ENCODE peak calls at places on chromosomes 1 and 21, in five cellular contexts. O, A, B, Y and X are unnamed samples.

GRCh38 chr1:203308205-203309114 is 3.1 kb downstream of the BTG2 start:
- DNase-seq in O (no peak), A (peak), B (no peak), Y (no peak), X (no peak)

GRCh38 chr1:247467008-247467572 is 9.2 kb upstream of the OR2B11 start:
- DNase-seq in O (no peak), A (no peak), B (no peak), Y (no peak), X (no peak)

GRCh38 chr1:204285438-204286322 is 71.9 kb upstream of the GOLT1A start:
- DNase-seq in O (no peak), A (peak), B (no peak), Y (no peak), X (no peak)

GRCh38 chr1:20717452-20718342 is at the start of gene KIF17:
- DNase-seq in O (peak), A (peak), B (peak), Y (peak), X (peak)

GRCh38 chr1:45375104-45376090 is 35.2 kb upstream of the MUTYH start:
- DNase-seq in O (no peak), A (no peak), B (peak), Y (peak), X (no peak)

GRCh38 chr1:180311011-180311730 is 81.1 kb downstream of the LHX4 start:
- DNase-seq in O (no peak), A (no peak), B (no peak), Y (no peak), X (no peak)

GRCh38 chr1:93615201-93616150 is 66.2 kb downstream of the BCAR3 start:
- DNase-seq in O (no peak), A (peak), B (no peak), Y (peak), X (peak)

GRCh38 chr1:212437179-212437798 is 4.6 kb downstream of the NENF start:
- DNase-seq in O (no peak), A (no peak), B (no peak), Y (no peak), X (no peak)

DNA sequence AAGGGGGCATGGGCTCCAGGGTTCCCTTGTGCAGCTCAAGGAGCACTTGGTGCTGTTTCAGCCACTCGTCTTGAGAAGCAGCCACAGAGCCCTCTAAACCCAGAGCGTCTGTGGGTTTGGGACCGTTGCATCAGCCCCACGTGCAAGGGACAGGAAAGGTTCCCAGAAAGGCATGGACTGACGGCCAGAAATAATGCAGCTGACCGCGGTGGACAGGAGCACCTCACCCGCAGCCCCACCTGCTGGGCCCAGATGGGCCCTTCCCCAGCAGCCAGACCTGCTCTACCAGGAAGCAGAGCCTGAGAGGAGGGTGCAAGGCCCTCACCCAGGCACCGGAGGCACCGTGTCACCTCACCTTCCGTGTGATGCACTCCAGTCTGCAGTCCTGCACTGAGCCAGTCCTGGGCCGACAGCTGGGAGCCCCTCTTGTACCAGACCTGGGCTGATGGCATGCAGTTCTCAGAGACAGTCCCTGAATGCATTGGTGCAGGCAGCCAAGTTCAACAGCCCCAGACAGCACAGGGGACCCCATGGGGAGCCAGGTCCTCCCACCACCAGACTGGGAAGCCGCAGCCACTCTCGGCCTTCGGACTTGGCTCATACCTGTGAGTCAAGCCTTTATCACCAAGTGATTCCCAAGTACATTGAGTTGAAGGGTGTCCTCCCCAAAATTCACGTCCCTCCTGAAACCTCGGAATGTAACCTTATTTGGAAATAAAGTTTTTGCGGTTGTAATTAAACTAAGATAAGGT is 4.8 kb upstream of the TFF3 start:
- DNase-seq in O (no peak), A (no peak), B (no peak), Y (no peak), X (no peak)
- TF ChIP-seq CTCF in O (no peak), A (no peak), B (no peak), Y (no peak), X (no peak)

GRCh38 chr1:231684333-231685244 is 58.0 kb downstream of the DISC1 start:
- DNase-seq in O (no peak), A (no peak), B (no peak), Y (no peak), X (no peak)
- TF ChIP-seq CTCF in O (no peak), A (no peak), B (no peak), Y (no peak), X (no peak)

DNA sequence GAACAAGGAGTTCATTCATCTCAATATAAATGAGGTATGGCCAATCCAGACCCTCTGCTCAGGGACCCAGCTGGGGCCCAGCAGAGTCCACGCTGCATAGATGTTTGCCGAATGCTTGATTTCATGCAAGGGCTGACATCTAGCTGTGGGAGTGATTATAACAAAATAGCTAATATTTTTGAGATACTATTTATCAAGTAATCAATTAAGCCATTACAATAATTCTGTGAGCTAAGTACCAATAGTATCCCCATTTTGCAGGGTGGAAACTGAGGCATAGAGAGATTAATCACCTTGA is 50.9 kb downstream of the CAPN9 start:
- DNase-seq in O (no peak), A (no peak), B (no peak), Y (no peak), X (no peak)
- TF ChIP-seq CTCF in O (no peak), A (no peak), B (no peak), Y (no peak), X (no peak)

GRCh38 chr21:34603710-34604057 is 11.2 kb downstream of the RCAN1 start:
- DNase-seq in O (no peak), A (no peak), B (no peak), Y (no peak), X (no peak)

GRCh38 chr21:34602061-34602460 is 12.9 kb downstream of the RCAN1 start:
- DNase-seq in O (no peak), A (no peak), B (no peak), Y (no peak), X (no peak)

GRCh38 chr21:34606051-34606450 is 8.9 kb downstream of the RCAN1 start:
- DNase-seq in O (no peak), A (no peak), B (no peak), Y (no peak), X (no peak)

GRCh38 chr21:34604556-34604955 is 10.4 kb downstream of the RCAN1 start:
- DNase-seq in O (no peak), A (no peak), B (no peak), Y (no peak), X (no peak)

DNA sequence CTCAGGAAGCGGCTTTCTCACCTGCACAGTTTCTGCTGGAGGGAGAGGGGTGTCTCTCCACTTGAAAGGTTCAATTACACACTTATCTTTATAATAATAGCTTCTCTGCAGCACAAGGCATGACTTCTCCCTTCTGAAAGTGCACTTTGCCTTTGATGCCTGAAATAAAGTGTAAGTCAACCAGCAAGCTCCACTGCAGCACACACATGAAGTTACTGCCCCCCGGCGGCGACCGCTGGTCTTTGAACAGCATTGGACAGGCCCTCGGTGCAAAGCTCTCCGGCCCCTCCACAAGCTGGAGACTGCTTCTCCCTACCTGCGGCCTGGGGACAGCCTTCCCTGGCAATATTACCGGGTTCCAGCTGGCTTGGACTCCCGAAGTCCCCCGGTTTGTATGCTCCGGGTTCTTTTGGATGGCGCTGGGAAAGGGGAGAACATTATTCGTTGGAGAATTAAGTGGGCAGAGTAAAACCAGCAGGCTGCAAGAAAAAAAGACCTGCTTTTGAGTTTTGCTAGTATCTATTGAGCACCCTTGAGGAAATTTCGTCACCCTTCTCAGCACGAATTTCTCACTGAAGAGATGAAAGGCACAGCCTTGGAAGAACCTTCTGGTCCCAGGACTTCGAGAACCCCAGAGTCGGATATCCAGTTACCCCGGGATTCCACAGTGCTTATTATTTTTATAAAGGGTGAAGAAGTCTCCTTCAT is 11.8 kb downstream of the RCAN1 start:
- DNase-seq in O (peak), A (peak), B (no peak), Y (peak), X (peak)
- TF ChIP-seq CTCF in O (peak), A (peak), B (peak), Y (peak), X (peak)

DNA sequence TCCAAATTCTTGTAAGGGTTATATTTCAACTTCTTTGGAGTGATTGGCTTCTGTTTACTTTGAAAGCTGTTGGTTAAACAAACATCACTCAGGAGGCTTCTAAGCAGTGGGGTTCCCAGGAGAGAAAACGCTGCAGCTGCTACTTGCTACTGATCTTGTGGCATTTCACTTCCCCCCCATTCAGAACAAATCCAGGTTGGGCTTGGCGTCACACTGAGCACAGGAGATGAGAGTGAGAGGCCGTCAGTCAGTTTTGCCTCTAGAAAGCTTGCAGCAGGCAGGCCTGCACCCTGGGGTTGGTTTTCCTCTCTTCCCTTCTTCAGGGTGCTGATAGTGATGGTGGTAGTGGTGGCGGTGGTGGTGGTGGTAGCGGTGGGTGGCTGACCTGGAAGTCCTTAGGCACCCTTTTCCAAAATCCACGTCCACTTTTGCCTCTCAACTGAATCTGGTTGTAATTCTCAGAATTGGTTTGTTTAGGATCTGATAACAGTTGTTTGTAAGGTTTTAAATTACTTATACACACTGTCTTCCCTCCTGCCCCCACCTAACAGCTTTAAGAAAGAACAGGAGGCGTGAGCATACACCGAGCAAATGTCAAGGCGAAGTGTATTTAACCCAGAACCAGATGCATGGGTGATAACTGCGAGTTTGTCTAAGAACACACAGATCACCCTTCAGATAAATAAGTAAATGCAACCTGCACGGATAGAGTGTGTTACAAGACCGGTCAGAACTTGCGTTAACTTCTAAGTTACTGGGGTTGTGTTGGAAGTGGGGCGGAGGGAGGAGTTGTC is 3.2 kb upstream of the PROX1 start:
- DNase-seq in O (no peak), A (peak), B (no peak), Y (no peak), X (peak)
- TF ChIP-seq CTCF in O (no peak), A (no peak), B (no peak), Y (no peak), X (no peak)

GRCh38 chr1:155964193-155964592 is 14.2 kb downstream of the ARHGEF2 start:
- DNase-seq in O (no peak), A (no peak), B (no peak), Y (no peak), X (no peak)

GRCh38 chr1:155962599-155963211 is 15.6 kb downstream of the ARHGEF2 start:
- DNase-seq in O (no peak), A (no peak), B (no peak), Y (no peak), X (no peak)

GRCh38 chr1:155960081-155960745 is 18.1 kb downstream of the ARHGEF2 start:
- DNase-seq in O (no peak), A (no peak), B (no peak), Y (no peak), X (no peak)

GRCh38 chr1:155966135-155966534 is 12.2 kb downstream of the ARHGEF2 start:
- DNase-seq in O (no peak), A (peak), B (no peak), Y (no peak), X (no peak)

GRCh38 chr1:155961937-155962336 is 16.4 kb downstream of the ARHGEF2 start:
- DNase-seq in O (no peak), A (no peak), B (peak), Y (no peak), X (no peak)
- TF ChIP-seq CTCF in O (no peak), A (no peak), B (peak), Y (peak), X (no peak)